ENCODE peak calls at places on chromosomes 2 and 18, in six cellular contexts. O, T, V, N, I and Z are unnamed samples.

GRCh38 chr2:17901246-17901645 is 22.8 kb downstream of the KCNS3 start:
- DNase-seq in V (peak; percentile 60), T (peak; percentile 78), N (no peak), O (peak; percentile 7), I (no peak), Z (no peak)

GRCh38 chr2:234139755-234140154 is 89.3 kb downstream of the SPP2 start:
- DNase-seq in V (peak; percentile 49), O (no peak), N (no peak), I (no peak), T (no peak), Z (no peak)

GRCh38 chr2:29606105-29606871 is 315.1 kb downstream of the ALK start:
- DNase-seq in T (no peak), V (peak; percentile 95), N (no peak), O (no peak), I (no peak), Z (no peak)

GRCh38 chr2:29559608-29560007 is 361.8 kb downstream of the ALK start:
- DNase-seq in I (no peak), N (no peak), O (no peak), T (no peak), V (no peak), Z (no peak)

GRCh38 chr2:17518212-17519154 is at the start of gene RAD51AP2:
- DNase-seq in T (peak; percentile 42), V (peak; percentile 76), N (no peak), O (peak; percentile 66), I (peak; percentile 81), Z (peak; percentile 80)

GRCh38 chr18:2147424-2147823 is 423.9 kb downstream of the METTL4 start:
- DNase-seq in N (no peak), T (no peak), I (no peak), O (no peak), V (peak; percentile 62), Z (no peak)

GRCh38 chr2:163909411-163910080 is 173.7 kb upstream of the FIGN start:
- DNase-seq in V (no peak), N (no peak), I (no peak), O (no peak), T (no peak), Z (no peak)

GRCh38 chr2:64792995-64793639 is 139.4 kb upstream of the SERTAD2 start:
- DNase-seq in V (peak; percentile 29), I (no peak), N (no peak), O (no peak), T (no peak), Z (no peak)

GRCh38 chr2:181466661-181467576 is 9.7 kb downstream of the ITGA4 start:
- DNase-seq in V (peak; percentile 50), O (peak; percentile 51), I (peak; percentile 80), N (peak; percentile 39), T (no peak), Z (peak; percentile 76)